ENCODE peak calls at places on chromosome 2, in ten cellular contexts. One of them, this sample, is unnamed.

GRCh38 chr2:64605991-64606494 is 47.7 kb downstream of the SERTAD2 start:
- DNase-seq in stimulated activated CD4-positive, alpha-beta T cell treated with anti-CD3 and anti-CD28 coated beads, Interleukin-15, amount 100 ng/mL, for 1 hour: no peak
- DNase-seq in NCI-H1105 treated with DMSO at 0.1 percent for 48 hours: no peak
- DNase-seq in spleen: no peak
- DNase-seq in prostate gland: no peak
- DNase-seq in caudate nucleus: no peak
- DNase-seq in uterus: no peak
- DNase-seq in mesothelial cell of epicardium: no peak
- DNase-seq in NCI-H2081: no peak
- DNase-seq in DMS53: no peak
- DNase-seq in this sample: no peak

GRCh38 chr2:11997142-11997541 is 250.7 kb downstream of the LPIN1 start:
- DNase-seq in DMS53: no peak
- DNase-seq in NCI-H2081: no peak
- DNase-seq in prostate gland: no peak
- DNase-seq in NCI-H1105 treated with DMSO at 0.1 percent for 48 hours: no peak
- DNase-seq in caudate nucleus: no peak
- DNase-seq in uterus: no peak
- DNase-seq in spleen: no peak
- DNase-seq in stimulated activated CD4-positive, alpha-beta T cell treated with anti-CD3 and anti-CD28 coated beads, Interleukin-15, amount 100 ng/mL, for 1 hour: no peak
- DNase-seq in mesothelial cell of epicardium: no peak
- DNase-seq in this sample: no peak

GRCh38 chr2:28905533-28905932 is 11.1 kb downstream of the WDR43 start:
- DNase-seq in caudate nucleus: no peak
- DNase-seq in NCI-H2081: no peak
- DNase-seq in DMS53: no peak
- DNase-seq in stimulated activated CD4-positive, alpha-beta T cell treated with anti-CD3 and anti-CD28 coated beads, Interleukin-15, amount 100 ng/mL, for 1 hour: no peak
- DNase-seq in mesothelial cell of epicardium: no peak
- DNase-seq in prostate gland: no peak
- DNase-seq in NCI-H1105 treated with DMSO at 0.1 percent for 48 hours: no peak
- DNase-seq in spleen: no peak
- DNase-seq in uterus: no peak
- DNase-seq in this sample: no peak

GRCh38 chr2:226168496-226169160 is 631.0 kb downstream of the IRS1 start:
- DNase-seq in uterus: no peak
- DNase-seq in NCI-H2081: no peak
- DNase-seq in NCI-H1105 treated with DMSO at 0.1 percent for 48 hours: no peak
- DNase-seq in DMS53: no peak
- DNase-seq in prostate gland: no peak
- DNase-seq in spleen: no peak
- DNase-seq in mesothelial cell of epicardium: no peak
- DNase-seq in stimulated activated CD4-positive, alpha-beta T cell treated with anti-CD3 and anti-CD28 coated beads, Interleukin-15, amount 100 ng/mL, for 1 hour: no peak
- DNase-seq in caudate nucleus: no peak
- DNase-seq in this sample: no peak

GRCh38 chr2:100009743-100010142 is 132.6 kb downstream of the AFF3 start:
- DNase-seq in spleen: no peak
- DNase-seq in NCI-H1105 treated with DMSO at 0.1 percent for 48 hours: no peak
- DNase-seq in prostate gland: no peak
- DNase-seq in stimulated activated CD4-positive, alpha-beta T cell treated with anti-CD3 and anti-CD28 coated beads, Interleukin-15, amount 100 ng/mL, for 1 hour: no peak
- DNase-seq in DMS53: no peak
- DNase-seq in mesothelial cell of epicardium: no peak
- DNase-seq in caudate nucleus: no peak
- DNase-seq in uterus: no peak
- DNase-seq in NCI-H2081: no peak
- DNase-seq in this sample: no peak

GRCh38 chr2:232398293-232399034 is 8.2 kb upstream of the ALPG start:
- DNase-seq in NCI-H2081: no peak
- DNase-seq in NCI-H1105 treated with DMSO at 0.1 percent for 48 hours: no peak
- DNase-seq in caudate nucleus: no peak
- DNase-seq in mesothelial cell of epicardium: no peak
- DNase-seq in spleen: no peak
- DNase-seq in prostate gland: no peak
- DNase-seq in stimulated activated CD4-positive, alpha-beta T cell treated with anti-CD3 and anti-CD28 coated beads, Interleukin-15, amount 100 ng/mL, for 1 hour: no peak
- DNase-seq in DMS53: peak
- DNase-seq in uterus: no peak
- DNase-seq in this sample: no peak

GRCh38 chr2:239891692-239892091 is 133.4 kb downstream of the NDUFA10 start:
- DNase-seq in spleen: no peak
- DNase-seq in caudate nucleus: no peak
- DNase-seq in NCI-H1105 treated with DMSO at 0.1 percent for 48 hours: no peak
- DNase-seq in uterus: no peak
- DNase-seq in prostate gland: no peak
- DNase-seq in NCI-H2081: no peak
- DNase-seq in mesothelial cell of epicardium: no peak
- DNase-seq in DMS53: no peak
- DNase-seq in stimulated activated CD4-positive, alpha-beta T cell treated with anti-CD3 and anti-CD28 coated beads, Interleukin-15, amount 100 ng/mL, for 1 hour: no peak
- DNase-seq in this sample: no peak

GRCh38 chr2:43943323-43943722 is 52.5 kb downstream of the LRPPRC start:
- DNase-seq in prostate gland: no peak
- DNase-seq in mesothelial cell of epicardium: no peak
- DNase-seq in stimulated activated CD4-positive, alpha-beta T cell treated with anti-CD3 and anti-CD28 coated beads, Interleukin-15, amount 100 ng/mL, for 1 hour: no peak
- DNase-seq in uterus: no peak
- DNase-seq in NCI-H1105 treated with DMSO at 0.1 percent for 48 hours: no peak
- DNase-seq in DMS53: no peak
- DNase-seq in NCI-H2081: no peak
- DNase-seq in spleen: no peak
- DNase-seq in caudate nucleus: no peak
- DNase-seq in this sample: no peak

This sample was measured in EH.